ENCODE peak calls at places on chromosomes 1 and 21, in nine cellular contexts. One of them, this sample, is unnamed.

GRCh38 chr1:41353744-41354143 is 7.5 kb upstream of the FOXO6 start:
- DNase-seq in ascending aorta: no peak
- DNase-seq in mesendoderm: no peak
- DNase-seq in psoas muscle: no peak
- DNase-seq in uterus: peak; percentile 3
- DNase-seq in fibroblast of lung: peak; percentile 74
- DNase-seq in breast epithelium: peak; percentile 84
- DNase-seq in PC-3: peak; percentile 69
- DNase-seq in left ventricle myocardium inferior: no peak
- DNase-seq in this sample: no peak

GRCh38 chr21:32370971-32371766 is 21.6 kb downstream of the URB1 start:
- DNase-seq in ascending aorta: no peak
- DNase-seq in mesendoderm: no peak
- DNase-seq in psoas muscle: no peak
- DNase-seq in uterus: no peak
- DNase-seq in fibroblast of lung: peak; percentile 33
- DNase-seq in breast epithelium: no peak
- DNase-seq in PC-3: no peak
- DNase-seq in left ventricle myocardium inferior: no peak
- DNase-seq in this sample: no peak

GRCh38 chr1:24874611-24875225 is 55.4 kb downstream of the RUNX3 start:
- DNase-seq in ascending aorta: no peak
- DNase-seq in mesendoderm: no peak
- DNase-seq in psoas muscle: no peak
- DNase-seq in uterus: no peak
- DNase-seq in fibroblast of lung: no peak
- DNase-seq in breast epithelium: no peak
- DNase-seq in PC-3: no peak
- DNase-seq in left ventricle myocardium inferior: no peak
- DNase-seq in this sample: no peak

GRCh38 chr1:221740941-221741363 is 937 bp downstream of the DUSP10 start:
- DNase-seq in ascending aorta: no peak
- DNase-seq in mesendoderm: no peak
- DNase-seq in psoas muscle: peak; percentile 34
- DNase-seq in uterus: no peak
- DNase-seq in fibroblast of lung: no peak
- DNase-seq in breast epithelium: peak; percentile 52
- DNase-seq in PC-3: peak; percentile 14
- DNase-seq in left ventricle myocardium inferior: no peak
- DNase-seq in this sample: peak; percentile 7

GRCh38 chr1:235408503-235408960 is 41.3 kb downstream of the TBCE start:
- DNase-seq in ascending aorta: no peak
- DNase-seq in mesendoderm: no peak
- DNase-seq in psoas muscle: no peak
- DNase-seq in uterus: no peak
- DNase-seq in fibroblast of lung: no peak
- DNase-seq in breast epithelium: no peak
- DNase-seq in PC-3: no peak
- DNase-seq in left ventricle myocardium inferior: no peak
- DNase-seq in this sample: no peak

GRCh38 chr1:200749090-200749489 is 10.4 kb downstream of the CAMSAP2 start:
- DNase-seq in ascending aorta: no peak
- DNase-seq in mesendoderm: no peak
- DNase-seq in psoas muscle: no peak
- DNase-seq in uterus: no peak
- DNase-seq in fibroblast of lung: no peak
- DNase-seq in breast epithelium: no peak
- DNase-seq in PC-3: no peak
- DNase-seq in left ventricle myocardium inferior: no peak
- DNase-seq in this sample: no peak

GRCh38 chr1:246779561-246780175 is 55.5 kb downstream of the SCCPDH start:
- DNase-seq in ascending aorta: no peak
- DNase-seq in mesendoderm: no peak
- DNase-seq in psoas muscle: no peak
- DNase-seq in uterus: no peak
- DNase-seq in fibroblast of lung: no peak
- DNase-seq in breast epithelium: no peak
- DNase-seq in PC-3: no peak
- DNase-seq in left ventricle myocardium inferior: no peak
- DNase-seq in this sample: no peak

GRCh38 chr21:38631676-38632075 is 133.4 kb upstream of the ERG start:
- DNase-seq in ascending aorta: no peak
- DNase-seq in mesendoderm: no peak
- DNase-seq in psoas muscle: no peak
- DNase-seq in uterus: no peak
- DNase-seq in fibroblast of lung: peak; percentile 91
- DNase-seq in breast epithelium: no peak
- DNase-seq in PC-3: no peak
- DNase-seq in left ventricle myocardium inferior: no peak
- DNase-seq in this sample: no peak

GRCh38 chr1:226887006-226887405 is 16.6 kb downstream of the PSEN2 start:
- DNase-seq in ascending aorta: no peak
- DNase-seq in mesendoderm: no peak
- DNase-seq in psoas muscle: no peak
- DNase-seq in uterus: no peak
- DNase-seq in fibroblast of lung: no peak
- DNase-seq in breast epithelium: no peak
- DNase-seq in PC-3: no peak
- DNase-seq in left ventricle myocardium inferior: no peak
- DNase-seq in this sample: no peak

GRCh38 chr1:66438062-66438970 is 95.6 kb upstream of the SGIP1 start:
- DNase-seq in ascending aorta: no peak
- DNase-seq in mesendoderm: no peak
- DNase-seq in psoas muscle: no peak
- DNase-seq in uterus: no peak
- DNase-seq in fibroblast of lung: no peak
- DNase-seq in breast epithelium: no peak
- DNase-seq in PC-3: peak; percentile 41
- DNase-seq in left ventricle myocardium inferior: no peak
- DNase-seq in this sample: no peak

GRCh38 chr1:47585141-47585902 is 147.5 kb downstream of the FOXD2 start:
- DNase-seq in ascending aorta: no peak
- DNase-seq in mesendoderm: no peak
- DNase-seq in psoas muscle: no peak
- DNase-seq in uterus: no peak
- DNase-seq in fibroblast of lung: no peak
- DNase-seq in breast epithelium: no peak
- DNase-seq in PC-3: no peak
- DNase-seq in left ventricle myocardium inferior: no peak
- DNase-seq in this sample: no peak

DNA sequence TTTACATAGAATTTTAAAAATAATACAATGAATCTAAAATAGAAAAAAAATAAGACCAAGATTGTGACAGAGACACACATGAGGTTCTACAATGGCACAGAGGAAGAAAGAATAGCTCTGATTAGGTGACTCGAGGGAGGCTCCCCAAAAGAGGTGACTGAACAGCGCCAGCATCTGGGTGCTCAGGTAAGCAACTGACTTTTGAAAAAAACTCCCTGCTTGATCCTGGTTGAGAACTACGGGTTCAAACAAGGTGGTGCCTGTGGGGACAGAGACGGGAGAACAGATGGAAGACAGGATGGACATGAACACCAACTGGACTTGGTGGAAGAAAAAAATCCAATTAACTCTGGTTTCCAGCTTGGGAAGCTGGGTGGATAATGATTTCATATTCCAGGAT is 22.5 kb downstream of the BATF3 start:
- DNase-seq in ascending aorta: no peak
- DNase-seq in mesendoderm: no peak
- DNase-seq in psoas muscle: no peak
- DNase-seq in uterus: no peak
- DNase-seq in fibroblast of lung: no peak
- DNase-seq in breast epithelium: no peak
- DNase-seq in PC-3: no peak
- DNase-seq in left ventricle myocardium inferior: no peak
- DNase-seq in this sample: no peak
- H3K27ac ChIP-seq in ascending aorta: no peak overlapping the region
- H3K27ac ChIP-seq in mesendoderm: no peak overlapping the region
- H3K27ac ChIP-seq in psoas muscle: no peak overlapping the region
- H3K27ac ChIP-seq in uterus: no peak overlapping the region
- H3K27ac ChIP-seq in fibroblast of lung: no peak overlapping the region
- H3K27ac ChIP-seq in breast epithelium: no peak overlapping the region
- H3K27ac ChIP-seq in PC-3: no peak overlapping the region
- H3K27ac ChIP-seq in left ventricle myocardium inferior: no peak overlapping the region
- H3K27ac ChIP-seq in this sample: no peak overlapping the region

DNA sequence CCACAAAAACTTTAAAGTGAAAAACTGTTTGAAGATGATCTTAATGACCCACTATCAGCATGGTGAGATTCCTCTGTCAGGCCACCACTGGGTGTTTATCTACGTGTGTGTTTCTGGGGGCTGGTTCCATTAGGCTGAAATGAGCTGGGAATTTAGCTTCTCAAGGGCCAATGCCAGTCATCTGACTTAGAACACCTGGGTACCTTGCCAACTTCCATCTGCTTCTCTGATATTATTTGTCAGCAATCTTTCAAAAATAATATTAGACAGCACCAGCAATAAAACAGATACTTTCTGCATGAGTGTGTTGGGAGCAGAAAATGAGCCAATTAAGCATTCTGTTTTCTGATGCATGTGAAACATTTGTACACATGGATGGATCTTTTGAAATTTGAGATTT is 124.0 kb downstream of the RYR2 start:
- DNase-seq in ascending aorta: no peak
- DNase-seq in mesendoderm: no peak
- DNase-seq in psoas muscle: no peak
- DNase-seq in uterus: no peak
- DNase-seq in fibroblast of lung: no peak
- DNase-seq in breast epithelium: no peak
- DNase-seq in PC-3: no peak
- DNase-seq in left ventricle myocardium inferior: no peak
- DNase-seq in this sample: no peak
- H3K4me1 ChIP-seq in ascending aorta: no peaks in the 10 kb centered on the region
- H3K4me1 ChIP-seq in mesendoderm: peaks cover 2% of the 10 kb centered on the region
- H3K4me1 ChIP-seq in psoas muscle: no peaks in the 10 kb centered on the region
- H3K4me1 ChIP-seq in uterus: no peaks in the 10 kb centered on the region
- H3K4me1 ChIP-seq in fibroblast of lung: no peaks in the 10 kb centered on the region
- H3K4me1 ChIP-seq in breast epithelium: no peaks in the 10 kb centered on the region
- H3K4me1 ChIP-seq in PC-3: no peaks in the 10 kb centered on the region
- H3K4me1 ChIP-seq in left ventricle myocardium inferior: peaks cover 85% of the 10 kb centered on the region
- H3K4me1 ChIP-seq in this sample: no peaks in the 10 kb centered on the region

GRCh38 chr1:156796340-156797097 is 20.1 kb downstream of the SH2D2A start:
- DNase-seq in ascending aorta: no peak
- DNase-seq in mesendoderm: peak; percentile 54
- DNase-seq in psoas muscle: no peak
- DNase-seq in uterus: no peak
- DNase-seq in fibroblast of lung: peak; percentile 57
- DNase-seq in breast epithelium: no peak
- DNase-seq in PC-3: no peak
- DNase-seq in left ventricle myocardium inferior: no peak
- DNase-seq in this sample: no peak
- H3K27ac ChIP-seq in ascending aorta: no peak overlapping the region
- H3K27ac ChIP-seq in mesendoderm: peak overlapping the region; percentile 71
- H3K27ac ChIP-seq in psoas muscle: no peak overlapping the region
- H3K27ac ChIP-seq in uterus: no peak overlapping the region
- H3K27ac ChIP-seq in fibroblast of lung: no peak overlapping the region
- H3K27ac ChIP-seq in breast epithelium: no peak overlapping the region
- H3K27ac ChIP-seq in PC-3: no peak overlapping the region
- H3K27ac ChIP-seq in left ventricle myocardium inferior: no peak overlapping the region
- H3K27ac ChIP-seq in this sample: no peak overlapping the region

DNA sequence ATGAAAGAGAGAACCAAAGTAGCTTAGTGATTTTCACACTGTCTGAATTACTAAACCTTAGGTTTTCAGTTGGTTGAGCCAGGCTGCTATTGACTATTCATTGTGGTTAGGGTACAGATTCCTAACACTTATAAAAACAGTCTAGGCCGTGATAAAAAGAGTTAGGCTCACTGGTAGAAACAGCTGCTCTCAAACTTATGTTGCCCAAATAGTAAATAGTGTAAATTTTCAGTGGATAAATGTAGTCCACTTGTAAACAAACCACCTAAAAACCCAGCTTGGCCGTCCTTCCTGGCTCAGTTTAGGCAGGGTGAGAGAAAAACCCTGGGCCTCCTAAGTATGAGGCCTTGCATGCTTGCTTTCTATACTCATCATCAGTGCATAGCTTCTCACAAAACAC is 34.9 kb downstream of the ARID1A start:
- DNase-seq in ascending aorta: no peak
- DNase-seq in mesendoderm: no peak
- DNase-seq in psoas muscle: no peak
- DNase-seq in uterus: no peak
- DNase-seq in fibroblast of lung: peak; percentile 61
- DNase-seq in breast epithelium: no peak
- DNase-seq in PC-3: no peak
- DNase-seq in left ventricle myocardium inferior: no peak
- DNase-seq in this sample: no peak
- H3K4me1 ChIP-seq in ascending aorta: no peaks in the 10 kb centered on the region
- H3K4me1 ChIP-seq in mesendoderm: peaks cover 7% of the 10 kb centered on the region
- H3K4me1 ChIP-seq in psoas muscle: peaks cover 55% of the 10 kb centered on the region
- H3K4me1 ChIP-seq in uterus: no peaks in the 10 kb centered on the region
- H3K4me1 ChIP-seq in fibroblast of lung: peaks cover 12% of the 10 kb centered on the region
- H3K4me1 ChIP-seq in breast epithelium: peaks cover 21% of the 10 kb centered on the region
- H3K4me1 ChIP-seq in PC-3: peaks cover 54% of the 10 kb centered on the region
- H3K4me1 ChIP-seq in left ventricle myocardium inferior: peaks cover 96% of the 10 kb centered on the region
- H3K4me1 ChIP-seq in this sample: peaks cover 36% of the 10 kb centered on the region

DNA sequence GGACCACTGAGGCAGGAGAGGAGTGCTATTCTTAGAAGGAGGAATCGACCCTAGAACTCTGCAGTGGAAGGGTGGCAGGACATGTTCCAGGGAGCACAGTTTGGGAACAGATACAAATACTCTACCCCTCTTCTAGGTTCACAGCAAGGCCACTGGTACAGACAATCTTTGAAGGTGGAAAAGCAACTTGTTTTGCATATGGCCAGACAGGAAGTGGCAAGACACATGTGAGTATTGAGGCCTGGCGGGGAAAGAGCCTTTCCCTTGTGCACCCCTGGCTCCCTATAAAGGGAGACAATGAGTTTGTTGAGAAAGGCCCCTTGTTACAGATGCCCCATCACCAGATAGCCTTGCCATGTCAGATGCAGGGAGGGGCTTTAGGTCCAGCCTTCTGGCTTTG is 17.8 kb downstream of the KIF2C start:
- DNase-seq in ascending aorta: no peak
- DNase-seq in mesendoderm: no peak
- DNase-seq in psoas muscle: no peak
- DNase-seq in uterus: no peak
- DNase-seq in fibroblast of lung: no peak
- DNase-seq in breast epithelium: no peak
- DNase-seq in PC-3: no peak
- DNase-seq in left ventricle myocardium inferior: no peak
- DNase-seq in this sample: no peak
- H3K27ac ChIP-seq in ascending aorta: no peak overlapping the region
- H3K27ac ChIP-seq in mesendoderm: no peak overlapping the region
- H3K27ac ChIP-seq in psoas muscle: no peak overlapping the region
- H3K27ac ChIP-seq in uterus: no peak overlapping the region
- H3K27ac ChIP-seq in fibroblast of lung: no peak overlapping the region
- H3K27ac ChIP-seq in breast epithelium: no peak overlapping the region
- H3K27ac ChIP-seq in PC-3: no peak overlapping the region
- H3K27ac ChIP-seq in left ventricle myocardium inferior: no peak overlapping the region
- H3K27ac ChIP-seq in this sample: no peak overlapping the region

GRCh38 chr1:203672354-203672753 is 45.7 kb downstream of the ATP2B4 start:
- DNase-seq in ascending aorta: peak; percentile 44
- DNase-seq in mesendoderm: no peak
- DNase-seq in psoas muscle: peak; percentile 43
- DNase-seq in uterus: peak; percentile 75
- DNase-seq in fibroblast of lung: peak; percentile 73
- DNase-seq in breast epithelium: no peak
- DNase-seq in PC-3: no peak
- DNase-seq in left ventricle myocardium inferior: peak; percentile 67
- DNase-seq in this sample: no peak
- H3K4me1 ChIP-seq in ascending aorta: peaks cover 27% of the 10 kb centered on the region
- H3K4me1 ChIP-seq in mesendoderm: peaks cover 7% of the 10 kb centered on the region
- H3K4me1 ChIP-seq in psoas muscle: peaks cover 41% of the 10 kb centered on the region
- H3K4me1 ChIP-seq in uterus: peaks cover 35% of the 10 kb centered on the region
- H3K4me1 ChIP-seq in fibroblast of lung: peaks cover 66% of the 10 kb centered on the region
- H3K4me1 ChIP-seq in breast epithelium: peaks cover 19% of the 10 kb centered on the region
- H3K4me1 ChIP-seq in PC-3: peaks cover 46% of the 10 kb centered on the region
- H3K4me1 ChIP-seq in left ventricle myocardium inferior: peaks cover 99% of the 10 kb centered on the region
- H3K4me1 ChIP-seq in this sample: peaks cover 62% of the 10 kb centered on the region

This sample was measured in effector memory CD4-positive, alpha-beta T cell.